ENCODE peak calls at places on chromosomes 4 and X, in five cellular contexts. N is CD4-positive, alpha-beta T cell; X is GM23338; F is stimulated activated CD4-positive, alpha-beta T cell treated with anti-CD3 and anti-CD28 coated beads, TNF-alpha, amount 100 ng/mL, for 1 hour; T is putamen. R is an unnamed sample.

GRCh38 chr4:143185253-143186107 is 763 bp downstream of the USP38 start:
- DNase-seq in N (peak), X (peak), F (no peak), T (no peak), R (peak)

GRCh38 chr4:12393631-12394262 is 965.1 kb upstream of the HS3ST1 start:
- DNase-seq in N (no peak), X (no peak), F (no peak), T (no peak), R (no peak)

GRCh38 chr4:5979981-5980380 is 38.2 kb downstream of the C4orf50 start:
- DNase-seq in N (no peak), X (peak), F (no peak), T (no peak), R (no peak)

GRCh38 chr4:4432341-4433125 is 45.6 kb downstream of the NSG1 start:
- DNase-seq in N (no peak), X (no peak), F (no peak), T (no peak), R (no peak)

GRCh38 chr4:90816754-90817153 is 689.6 kb downstream of the CCSER1 start:
- DNase-seq in N (no peak), X (peak), F (no peak), T (no peak), R (no peak)

GRCh38 chrX:155632424-155633100 is 19.8 kb upstream of the TMLHE start:
- DNase-seq in N (no peak), X (no peak), F (no peak), T (no peak), R (peak)

GRCh38 chr4:75916091-75916661 is 13.9 kb upstream of the PPEF2 start:
- DNase-seq in N (no peak), X (peak), F (no peak), T (no peak), R (peak)

GRCh38 chr4:106522839-106523238 is 154.3 kb upstream of the GIMD1 start:
- DNase-seq in N (no peak), X (peak), F (no peak), T (no peak), R (no peak)

GRCh38 chr4:173420324-173420752 is 21.4 kb upstream of the SCRG1 start:
- DNase-seq in N (no peak), X (peak), F (no peak), T (peak), R (no peak)

R was measured in activated T-helper 2 cell treated with anti-CD3 and anti-CD28 coated beads, Interferon-gamma antibody, Interleukin-2, Interleukin-4, amounts not matched to agents 10 μg/mL and 5 μg/mL and 100 μg/mL, durations not matched to agents 14 hours and 24 hours and 36 hours.